ENCODE peak calls at places on chromosomes 6 and 20, in seven cellular contexts. Q is ovary, B is suprapubic skin, S is H1, X is nephron progenitor cell, Y is tibial artery, N is cardiac muscle cell. G is an unnamed sample.

GRCh38 chr6:35089935-35090505 is 51.1 kb downstream of the TCP11 start:
- DNase-seq in Q (no peak), B (peak; percentile 77), S (no peak), X (no peak), Y (no peak), N (peak; percentile 88), G (peak; percentile 65)

GRCh38 chr6:163182696-163183095 is 231.8 kb upstream of the QKI start:
- DNase-seq in Q (no peak), B (no peak), S (no peak), X (no peak), Y (no peak), N (no peak), G (no peak)

GRCh38 chr6:10373642-10374359 is 41.1 kb downstream of the TFAP2A start:
- DNase-seq in Q (no peak), B (no peak), S (no peak), X (no peak), Y (no peak), N (no peak), G (no peak)

GRCh38 chr6:30612213-30612612 is 4.8 kb downstream of the PPP1R10 start:
- DNase-seq in Q (no peak), B (no peak), S (no peak), X (no peak), Y (no peak), N (peak; percentile 48), G (no peak)

GRCh38 chr6:25366785-25367657 is 87.8 kb downstream of the CARMIL1 start:
- DNase-seq in Q (no peak), B (no peak), S (no peak), X (no peak), Y (no peak), N (no peak), G (no peak)

GRCh38 chr6:152863618-152864326 is 113.2 kb downstream of the VIP start:
- DNase-seq in Q (peak; percentile 44), B (no peak), S (no peak), X (peak; percentile 70), Y (peak; percentile 63), N (peak; percentile 85), G (no peak)

GRCh38 chr20:54291339-54292060 is 83.6 kb downstream of the PFDN4 start:
- DNase-seq in Q (no peak), B (no peak), S (no peak), X (no peak), Y (no peak), N (no peak), G (no peak)

GRCh38 chr6:41675992-41676391 is 37.7 kb downstream of the MDFI start:
- DNase-seq in Q (no peak), B (no peak), S (no peak), X (no peak), Y (no peak), N (no peak), G (no peak)

GRCh38 chr6:1535295-1535694 is 74.4 kb upstream of the FOXC1 start:
- DNase-seq in Q (no peak), B (no peak), S (no peak), X (no peak), Y (no peak), N (no peak), G (no peak)

DNA sequence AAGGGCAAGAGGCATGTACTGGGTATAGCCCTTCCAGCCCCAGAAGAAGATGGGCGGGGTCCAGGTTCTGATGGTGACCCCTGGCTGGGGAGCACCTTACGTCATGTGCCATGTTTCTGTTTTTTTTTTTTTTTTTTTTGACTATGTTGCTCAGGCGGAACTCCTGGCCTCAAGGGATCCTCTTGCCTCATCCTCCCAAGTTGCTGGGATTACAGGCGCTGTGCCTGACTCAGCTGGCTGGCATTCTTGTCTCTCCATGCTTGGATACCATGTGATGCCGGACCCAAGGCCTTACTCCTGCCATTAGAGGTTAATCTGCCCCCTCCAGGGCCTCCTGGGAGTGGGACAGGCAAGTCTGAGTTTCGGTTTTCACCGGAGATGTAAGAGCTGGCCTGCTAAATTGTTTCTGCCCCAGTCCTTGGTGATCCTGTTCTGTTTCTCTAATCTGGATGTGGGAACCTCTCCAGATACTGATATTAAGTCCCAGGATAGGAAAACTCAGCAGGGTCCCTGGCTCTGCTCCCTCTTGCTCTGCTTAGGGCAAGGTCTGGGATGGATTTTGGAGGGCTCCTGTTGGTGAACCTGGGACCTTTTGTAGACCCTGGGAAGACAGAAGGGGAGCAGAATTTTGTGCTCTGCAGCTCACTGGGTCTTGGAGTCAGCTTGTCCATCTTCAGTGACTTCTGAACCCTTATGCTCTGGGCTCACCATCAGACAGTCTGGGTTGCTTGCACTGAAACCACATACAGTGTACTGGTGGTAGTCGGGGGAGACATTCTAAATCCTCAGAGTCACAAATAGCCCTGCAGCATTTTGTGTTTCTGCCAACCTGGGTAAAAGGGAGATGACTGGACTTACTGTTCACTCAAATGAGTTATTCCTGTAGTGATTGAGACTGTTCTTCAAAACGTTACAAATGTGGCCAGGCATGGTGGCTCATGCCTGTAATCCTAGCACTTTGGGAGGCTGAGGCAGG is 45.1 kb downstream of the PTK7 start:
- DNase-seq in Q (peak; percentile 83), B (peak; percentile 88), S (no peak), X (no peak), Y (peak; percentile 88), N (peak; percentile 98), G (no peak)
- TF ChIP-seq CTCF in Q (no peak), B (no peak), S (no peak), X (no peak), Y (no peak), N (peak; percentile 28), G (no peak)

DNA sequence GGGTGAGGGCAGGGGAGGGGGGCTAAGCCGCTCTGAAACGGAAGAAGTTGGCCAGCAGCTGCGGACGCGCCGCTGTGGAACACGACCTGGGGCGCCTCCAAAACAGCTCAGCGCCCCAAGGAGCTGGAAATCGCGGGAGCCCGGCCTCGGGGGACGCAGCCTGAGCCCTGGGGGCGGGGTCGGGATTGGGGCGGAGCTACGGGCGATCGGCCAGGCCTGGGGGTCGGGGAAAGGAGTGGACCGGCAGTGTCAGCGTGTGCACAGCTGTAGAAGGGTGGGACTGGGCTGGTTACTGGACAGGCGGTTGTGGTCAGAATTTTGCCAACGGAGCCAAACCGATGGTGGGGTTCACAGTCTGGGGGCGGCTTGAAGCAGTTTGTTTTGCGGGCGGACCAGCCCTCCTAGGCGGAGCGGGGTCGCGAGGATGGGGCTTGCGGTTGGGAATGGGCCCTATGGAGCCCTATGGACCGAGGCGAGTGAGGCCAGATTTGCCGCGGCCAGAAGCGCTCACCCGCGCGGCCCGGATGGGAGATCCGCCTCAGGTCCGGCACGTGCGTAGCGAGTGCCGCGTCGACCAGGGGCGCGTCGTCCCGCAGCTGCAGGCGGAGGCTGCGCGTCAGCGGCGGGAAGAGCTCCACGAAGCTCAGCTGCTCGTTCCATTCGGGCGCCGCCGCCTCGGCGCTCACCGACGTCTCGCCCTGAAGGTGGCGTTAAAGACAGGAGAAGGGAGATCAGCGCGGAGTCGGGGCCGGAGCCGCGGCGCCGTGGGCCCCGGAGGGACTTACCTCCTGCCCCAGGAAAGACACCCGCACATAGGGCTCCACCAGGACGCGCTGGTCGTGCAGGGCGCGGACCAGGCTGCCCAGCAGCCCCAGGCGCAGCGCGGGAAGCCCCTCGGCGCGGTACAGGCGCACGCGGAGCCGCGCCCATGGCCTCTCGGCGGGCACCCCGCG is 14.3 kb upstream of the SPAG4 start:
- DNase-seq in Q (peak; percentile 88), B (peak; percentile 88), S (no peak), X (peak; percentile 80), Y (peak; percentile 68), N (peak; percentile 83), G (no peak)
- TF ChIP-seq CTCF in Q (no peak), B (peak; percentile 47), S (peak; percentile 42), X (peak; percentile 14), Y (peak; percentile 59), N (peak; percentile 47), G (peak; percentile 54)

GRCh38 chr6:89310929-89311328 is 4.2 kb downstream of the GABRR2 start:
- DNase-seq in Q (no peak), B (no peak), S (no peak), X (no peak), Y (no peak), N (no peak), G (no peak)

GRCh38 chr6:89311530-89311852 is 3.6 kb downstream of the GABRR2 start:
- DNase-seq in Q (no peak), B (no peak), S (no peak), X (no peak), Y (no peak), N (no peak), G (no peak)

GRCh38 chr6:89313006-89313405 is 2.1 kb downstream of the GABRR2 start:
- DNase-seq in Q (no peak), B (no peak), S (no peak), X (no peak), Y (peak; percentile 48), N (peak; percentile 83), G (no peak)

GRCh38 chr6:89314692-89315091 is 407 bp downstream of the GABRR2 start:
- DNase-seq in Q (no peak), B (no peak), S (no peak), X (no peak), Y (no peak), N (no peak), G (no peak)

DNA sequence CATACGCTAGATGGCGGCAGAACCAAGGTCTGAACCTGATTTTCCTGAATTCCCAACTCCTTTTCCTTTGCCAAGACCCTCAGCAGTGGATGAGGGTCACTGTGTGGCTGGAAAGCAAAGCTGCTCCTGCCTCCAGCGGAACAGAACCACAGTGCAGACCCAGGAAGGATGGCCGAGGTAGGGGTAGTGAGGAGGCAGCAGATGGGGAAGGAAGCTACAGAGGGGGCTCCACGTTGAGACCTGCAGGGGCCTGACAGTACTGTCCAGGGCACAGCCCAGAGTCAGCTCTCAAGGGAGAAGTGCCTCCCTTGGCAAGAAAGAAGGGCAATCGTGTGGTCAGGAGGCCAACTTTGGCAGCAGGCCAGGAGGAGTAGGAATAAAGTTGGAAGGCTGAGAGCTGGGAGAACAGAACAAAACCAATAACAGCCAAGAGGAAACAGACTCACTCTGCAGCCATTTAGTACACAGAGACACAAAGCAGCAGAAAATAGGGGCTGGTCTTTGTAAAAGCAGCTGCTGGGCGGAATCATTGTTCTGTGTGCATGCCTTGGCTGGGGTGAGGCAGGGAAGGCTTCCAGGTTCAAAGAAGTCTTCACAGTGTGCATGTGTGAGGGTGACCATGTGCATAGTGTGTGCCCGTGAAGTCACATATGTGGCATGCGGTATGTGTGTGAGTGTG is 3.1 kb downstream of the GABRR2 start:
- DNase-seq in Q (peak; percentile 69), B (no peak), S (peak; percentile 38), X (peak; percentile 49), Y (peak; percentile 77), N (peak; percentile 81), G (no peak)
- TF ChIP-seq CTCF in Q (no peak), B (peak; percentile 60), S (peak; percentile 40), X (peak; percentile 39), Y (peak; percentile 54), N (peak; percentile 69), G (peak; percentile 69)

DNA sequence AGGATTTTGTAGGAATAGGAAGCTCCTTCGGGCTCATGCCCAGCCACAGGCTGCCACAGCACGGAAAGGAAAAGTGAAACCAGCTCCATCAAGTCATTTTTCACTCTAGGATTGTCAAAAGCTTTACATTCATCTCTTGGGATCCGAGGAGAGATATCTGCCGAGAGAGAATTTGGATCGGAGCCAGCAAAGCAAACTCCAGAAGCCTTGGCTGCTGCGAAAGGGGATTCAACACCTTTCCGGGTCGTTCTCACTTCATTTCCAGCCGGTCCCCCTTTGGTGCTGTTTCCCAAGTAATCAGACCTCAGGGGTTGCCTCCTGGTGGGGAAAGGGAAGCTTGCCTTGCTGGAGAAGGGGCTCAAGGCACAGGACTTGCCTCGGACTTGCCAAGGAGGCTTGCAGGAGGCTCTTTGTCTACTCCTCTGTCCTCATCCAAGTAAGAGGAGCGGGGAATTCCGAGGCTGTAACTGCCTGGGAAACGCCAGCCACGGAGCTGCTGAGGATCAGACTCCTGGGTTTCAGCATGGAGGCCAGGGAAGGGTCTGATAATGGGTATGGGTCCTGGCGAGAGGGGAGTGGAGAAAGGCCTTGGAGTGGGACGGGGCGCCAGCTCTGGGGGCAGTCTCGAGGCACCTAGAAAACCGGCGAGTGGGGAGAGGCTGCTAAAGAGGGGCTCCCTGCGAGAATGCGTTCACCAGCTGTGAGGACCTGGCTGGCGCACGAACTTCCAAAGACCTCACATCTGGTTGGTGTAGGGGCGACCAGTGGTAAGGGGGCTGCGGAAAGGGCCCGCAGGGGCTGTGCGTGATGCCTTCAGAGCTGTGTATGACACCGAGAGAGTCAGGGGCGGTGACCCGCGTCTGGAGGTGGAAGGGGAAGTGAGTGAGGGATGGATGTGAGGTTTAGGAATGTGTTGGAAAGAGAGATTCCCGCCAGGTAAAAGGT is 702 bp downstream of the ETV7 start:
- DNase-seq in Q (peak; percentile 54), B (peak; percentile 80), S (peak; percentile 21), X (peak; percentile 27), Y (peak; percentile 35), N (peak; percentile 75), G (no peak)
- TF ChIP-seq CTCF in Q (no peak), B (no peak), S (no peak), X (no peak), Y (peak; percentile 9), N (peak; percentile 35), G (peak; percentile 38)

G was measured in type B pancreatic cell.